ENCODE peak calls at places on chromosomes 1 and 21, in seven cellular contexts. P is dorsolateral prefrontal cortex, B is pancreas, S is left ventricle myocardium inferior, C is neural progenitor cell, V is transverse colon, E is GM23338. H is an unnamed sample.
A peak's percentile ranks its signal among the peaks of the same experiment; 100 is the strongest.

GRCh38 chr1:29380532-29380931 is 144.2 kb downstream of the PTPRU start:
- DNase-seq in P (no peak), B (no peak), S (no peak), C (no peak), V (no peak), E (no peak), H (peak; percentile 31)

GRCh38 chr1:107652976-107653375 is 312.0 kb downstream of the VAV3 start:
- DNase-seq in P (no peak), B (no peak), S (no peak), C (no peak), V (no peak), E (no peak), H (no peak)

GRCh38 chr1:225866061-225866844 is 15.9 kb downstream of the TMEM63A start:
- DNase-seq in P (no peak), B (no peak), S (no peak), C (no peak), V (no peak), E (no peak), H (no peak)

GRCh38 chr1:12386130-12386529 is 156.3 kb downstream of the VPS13D start:
- DNase-seq in P (no peak), B (no peak), S (no peak), C (no peak), V (no peak), E (no peak), H (peak; percentile 64)

GRCh38 chr21:45629046-45629981 is 14.2 kb upstream of the PCBP3 start:
- DNase-seq in P (no peak), B (no peak), S (no peak), C (no peak), V (no peak), E (no peak), H (no peak)

GRCh38 chr1:3905266-3905952 is 5.3 kb upstream of the C1orf174 start:
- DNase-seq in P (no peak), B (no peak), S (no peak), C (no peak), V (no peak), E (no peak), H (no peak)

GRCh38 chr1:77319036-77319705 is 37.4 kb downstream of the AK5 start:
- DNase-seq in P (no peak), B (no peak), S (no peak), C (no peak), V (no peak), E (no peak), H (no peak)

GRCh38 chr21:46486481-46487000 is 27.9 kb downstream of the DIP2A start:
- DNase-seq in P (no peak), B (no peak), S (no peak), C (no peak), V (no peak), E (no peak), H (no peak)

GRCh38 chr1:2376261-2376741 is 15.1 kb downstream of the MORN1 start:
- DNase-seq in P (no peak), B (no peak), S (no peak), C (no peak), V (peak; percentile 4), E (no peak), H (no peak)

GRCh38 chr1:8590696-8591351 is 226.6 kb downstream of the RERE start:
- DNase-seq in P (no peak), B (no peak), S (no peak), C (no peak), V (no peak), E (no peak), H (no peak)

GRCh38 chr21:33643658-33644311 is 1.5 kb downstream of the ITSN1 start:
- DNase-seq in P (no peak), B (no peak), S (no peak), C (peak; percentile 68), V (no peak), E (peak; percentile 27), H (peak; percentile 14)

GRCh38 chr1:167882376-167882775 is 31.6 kb downstream of the ADCY10 start:
- DNase-seq in P (no peak), B (no peak), S (no peak), C (no peak), V (no peak), E (no peak), H (no peak)

GRCh38 chr1:178644308-178645120 is 80.5 kb upstream of the RALGPS2 start:
- DNase-seq in P (no peak), B (peak; percentile 79), S (peak; percentile 29), C (no peak), V (peak; percentile 44), E (no peak), H (no peak)

GRCh38 chr1:51956528-51957509 is 33.7 kb downstream of the RAB3B start:
- DNase-seq in P (no peak), B (no peak), S (no peak), C (peak; percentile 13), V (no peak), E (peak; percentile 27), H (no peak)

GRCh38 chr1:38037481-38037939 is 9.1 kb downstream of the POU3F1 start:
- DNase-seq in P (no peak), B (no peak), S (no peak), C (no peak), V (no peak), E (no peak), H (no peak)

GRCh38 chr1:59765036-59765730 is 49.6 kb upstream of the HOOK1 start:
- DNase-seq in P (no peak), B (no peak), S (no peak), C (no peak), V (no peak), E (no peak), H (peak; percentile 70)

GRCh38 chr1:57040831-57041230 is 75.0 kb upstream of the C8B start:
- DNase-seq in P (no peak), B (no peak), S (no peak), C (no peak), V (no peak), E (no peak), H (no peak)

GRCh38 chr1:53316058-53316741 is 11.7 kb downstream of the LRP8 start:
- DNase-seq in P (no peak), B (no peak), S (no peak), C (peak; percentile 47), V (peak; percentile 19), E (peak; percentile 45), H (no peak)

GRCh38 chr1:41617336-41617735 is 132.9 kb upstream of the EDN2 start:
- DNase-seq in P (no peak), B (no peak), S (no peak), C (no peak), V (no peak), E (no peak), H (no peak)

GRCh38 chr1:196309386-196309785 is 298.9 kb downstream of the KCNT2 start:
- DNase-seq in P (no peak), B (no peak), S (no peak), C (no peak), V (no peak), E (peak; percentile 19), H (peak; percentile 38)

GRCh38 chr1:2539312-2539907 is 9.3 kb upstream of the HES5 start:
- DNase-seq in P (no peak), B (no peak), S (no peak), C (peak; percentile 55), V (no peak), E (peak; percentile 74), H (no peak)

GRCh38 chr1:10867138-10867721 is 70.8 kb upstream of the CASZ1 start:
- DNase-seq in P (peak; percentile 34), B (peak; percentile 63), S (peak; percentile 53), C (peak; percentile 88), V (peak; percentile 69), E (peak; percentile 74), H (peak; percentile 59)
- TF ChIP-seq CTCF in P (peak; percentile 94), B (peak; percentile 57), S (peak; percentile 86), C (peak; percentile 78), V (no peak), E (peak; percentile 40), H (peak; percentile 89)

GRCh38 chr1:14949836-14950674 is 203.5 kb upstream of the TMEM51 start:
- DNase-seq in P (no peak), B (no peak), S (no peak), C (peak; percentile 47), V (no peak), E (no peak), H (no peak)
- H3K27ac ChIP-seq in P (peak overlapping the region; percentile 76), B (no peak overlapping the region), S (no peak overlapping the region), C (peak overlapping the region; percentile 37), V (no peak overlapping the region), E (no peak overlapping the region), H (no peak overlapping the region)

GRCh38 chr21:27581168-27581567 is 614.3 kb upstream of the ADAMTS5 start:
- DNase-seq in P (no peak), B (no peak), S (no peak), C (no peak), V (no peak), E (no peak), H (peak; percentile 25)

GRCh38 chr21:27584266-27584665 is 617.4 kb upstream of the ADAMTS5 start:
- DNase-seq in P (no peak), B (no peak), S (no peak), C (no peak), V (no peak), E (no peak), H (no peak)

GRCh38 chr21:27580276-27580675 is 613.4 kb upstream of the ADAMTS5 start:
- DNase-seq in P (no peak), B (no peak), S (no peak), C (no peak), V (no peak), E (no peak), H (no peak)

GRCh38 chr21:27582246-27582945 is 615.5 kb upstream of the ADAMTS5 start:
- DNase-seq in P (no peak), B (no peak), S (no peak), C (no peak), V (no peak), E (no peak), H (no peak)

GRCh38 chr21:27582946-27583270 is 616.0 kb upstream of the ADAMTS5 start:
- DNase-seq in P (no peak), B (no peak), S (no peak), C (no peak), V (no peak), E (no peak), H (no peak)
- TF ChIP-seq CTCF in P (no peak), B (no peak), S (no peak), C (no peak), V (no peak), E (no peak), H (no peak)

GRCh38 chr1:64135501-64136245 is 67.8 kb upstream of the UBE2U start:
- DNase-seq in P (no peak), B (no peak), S (no peak), C (no peak), V (no peak), E (no peak), H (no peak)
- H3K27ac ChIP-seq in P (no peak overlapping the region), B (no peak overlapping the region), S (no peak overlapping the region), C (no peak overlapping the region), V (no peak overlapping the region), E (peak overlapping the region; percentile 18), H (no peak overlapping the region)

GRCh38 chr1:181632492-181632891 is 149.2 kb downstream of the CACNA1E start:
- DNase-seq in P (no peak), B (no peak), S (no peak), C (no peak), V (no peak), E (no peak), H (no peak)

GRCh38 chr1:181635108-181635507 is 151.8 kb downstream of the CACNA1E start:
- DNase-seq in P (no peak), B (no peak), S (no peak), C (no peak), V (no peak), E (no peak), H (no peak)

GRCh38 chr1:181630398-181630797 is 147.1 kb downstream of the CACNA1E start:
- DNase-seq in P (no peak), B (no peak), S (no peak), C (no peak), V (no peak), E (no peak), H (no peak)

GRCh38 chr1:181630838-181631237 is 147.5 kb downstream of the CACNA1E start:
- DNase-seq in P (no peak), B (peak; percentile 27), S (no peak), C (no peak), V (no peak), E (no peak), H (no peak)

GRCh38 chr1:181632960-181633359 is 149.6 kb downstream of the CACNA1E start:
- DNase-seq in P (no peak), B (no peak), S (no peak), C (no peak), V (no peak), E (no peak), H (no peak)
- TF ChIP-seq CTCF in P (no peak), B (no peak), S (no peak), C (no peak), V (no peak), E (no peak), H (no peak)

H was measured in RWPE1.